ENCODE peak calls at places on chromosomes 12 and 14, in five cellular contexts. B, O, Q, A and J are unnamed samples.

GRCh38 chr14:72888636-72889201 is 5.2 kb downstream of the DPF3 start:
- DNase-seq in Q (no peak), A (no peak), O (no peak), B (no peak), J (no peak)

GRCh38 chr14:72651081-72651480 is 242.8 kb downstream of the DPF3 start:
- DNase-seq in Q (no peak), A (no peak), O (peak), B (no peak), J (no peak)

GRCh38 chr12:51262758-51263177 is 7.4 kb downstream of the SMAGP start:
- DNase-seq in Q (no peak), A (no peak), O (no peak), B (no peak), J (no peak)

GRCh38 chr14:91177073-91177796 is 63.4 kb downstream of the DGLUCY start:
- DNase-seq in Q (peak), O (peak), A (peak), B (peak), J (peak)

GRCh38 chr14:73238262-73238852 is 1.1 kb downstream of the PAPLN start:
- DNase-seq in O (no peak), B (peak), Q (no peak), A (no peak), J (no peak)

GRCh38 chr12:45421736-45422135 is 205.8 kb downstream of the ANO6 start:
- DNase-seq in O (no peak), B (no peak), A (no peak), Q (no peak), J (no peak)

GRCh38 chr12:113174461-113175384 is 10.6 kb downstream of the DDX54 start:
- DNase-seq in A (no peak), Q (peak), B (peak), O (peak), J (peak)

GRCh38 chr12:82757059-82757458 is 70.4 kb downstream of the TMTC2 start:
- DNase-seq in A (no peak), B (no peak), Q (no peak), O (no peak), J (no peak)

GRCh38 chr14:24774167-24774915 is 140.4 kb upstream of the GZMB start:
- DNase-seq in A (no peak), B (no peak), O (no peak), Q (no peak), J (no peak)

GRCh38 chr14:22315336-22315735 is 273.7 kb downstream of the DAD1 start:
- DNase-seq in O (no peak), B (no peak), Q (no peak), A (no peak), J (no peak)

GRCh38 chr12:128729628-128730121 is 94.1 kb downstream of the SLC15A4 start:
- DNase-seq in Q (no peak), A (no peak), O (no peak), B (peak), J (no peak)

GRCh38 chr12:83389237-83389996 is 702.7 kb downstream of the TMTC2 start:
- DNase-seq in A (no peak), B (no peak), O (no peak), Q (no peak), J (peak)

GRCh38 chr12:121003650-121004049 is 12.6 kb downstream of the C12orf43 start:
- DNase-seq in O (no peak), A (no peak), B (peak), Q (no peak), J (no peak)

GRCh38 chr12:47238665-47239064 is 158.9 kb upstream of the AMIGO2 start:
- DNase-seq in Q (no peak), A (no peak), O (no peak), B (no peak), J (no peak)

GRCh38 chr12:115204957-115205754 is 521.2 kb upstream of the TBX3 start:
- DNase-seq in A (no peak), Q (no peak), B (no peak), O (no peak), J (no peak)

GRCh38 chr12:117853600-117853999 is 115.2 kb downstream of the KSR2 start:
- DNase-seq in A (no peak), B (peak), Q (no peak), O (no peak), J (no peak)

GRCh38 chr14:103334644-103335603 is 887 bp downstream of the EIF5 start:
- DNase-seq in B (peak), O (peak), A (no peak), Q (peak), J (peak)

GRCh38 chr12:116924558-116925453 is 14.1 kb downstream of the FBXW8 start:
- DNase-seq in B (peak), O (no peak), A (peak), Q (no peak), J (no peak)

GRCh38 chr12:111268738-111269572 is 99.9 kb downstream of the PHETA1 start:
- DNase-seq in A (no peak), Q (peak), O (peak), B (no peak), J (peak)

GRCh38 chr12:46983393-46983793 is 96.0 kb upstream of the PCED1B start:
- DNase-seq in Q (no peak), O (no peak), B (no peak), A (no peak), J (no peak)

GRCh38 chr12:105322070-105322469 is 8.4 kb upstream of the C12orf75 start:
- DNase-seq in O (no peak), A (no peak), Q (no peak), B (no peak), J (no peak)

GRCh38 chr14:77141592-77142288 is at the start of gene ZDHHC22:
- DNase-seq in O (peak), A (no peak), B (no peak), Q (no peak), J (peak)

GRCh38 chr12:81350309-81350708 is 272.4 kb downstream of the ACSS3 start:
- DNase-seq in A (no peak), Q (no peak), B (no peak), O (no peak), J (no peak)

GRCh38 chr14:37197421-37198272 is at the start of gene MIPOL1:
- DNase-seq in Q (peak), O (peak), A (no peak), B (peak), J (peak)

GRCh38 chr12:96510306-96510764 is 21.0 kb downstream of the CFAP54 start:
- DNase-seq in O (no peak), B (no peak), Q (no peak), A (no peak), J (no peak)

GRCh38 chr12:82109243-82109642 is 248.9 kb downstream of the CCDC59 start:
- DNase-seq in Q (no peak), B (no peak), O (no peak), A (no peak), J (no peak)

GRCh38 chr12:16266085-16266484 is 11.4 kb downstream of the SLC15A5 start:
- DNase-seq in A (no peak), B (no peak), O (no peak), Q (no peak), J (no peak)

GRCh38 chr12:2649201-2650030 is 145.4 kb upstream of the FKBP4 start:
- DNase-seq in B (no peak), A (no peak), O (peak), Q (no peak), J (no peak)

GRCh38 chr12:59972941-59973340 is 377.1 kb downstream of the SLC16A7 start:
- DNase-seq in A (no peak), B (peak), O (no peak), Q (no peak), J (no peak)

GRCh38 chr12:116278667-116279066 is 1.2 kb upstream of the MED13L start:
- DNase-seq in B (no peak), O (no peak), A (no peak), Q (no peak), J (no peak)

GRCh38 chr12:112184056-112184887 is 58.9 kb downstream of the TRAFD1 start:
- DNase-seq in Q (no peak), B (no peak), A (no peak), O (no peak), J (no peak)

GRCh38 chr14:80493620-80494019 is 282.3 kb upstream of the DIO2 start:
- DNase-seq in B (no peak), Q (no peak), A (no peak), O (no peak), J (no peak)

GRCh38 chr12:67759829-67760228 is 111.3 kb downstream of the DYRK2 start:
- DNase-seq in O (no peak), B (no peak), A (no peak), Q (no peak), J (no peak)

GRCh38 chr14:98835051-98835824 is 436.8 kb downstream of the BCL11B start:
- DNase-seq in O (no peak), B (no peak), Q (no peak), A (no peak), J (no peak)

GRCh38 chr12:123723765-123724164 is 11.6 kb downstream of the ATP6V0A2 start:
- DNase-seq in O (no peak), Q (no peak), A (no peak), B (no peak), J (no peak)

GRCh38 chr14:100586520-100587247 is 533 bp downstream of the BEGAIN start:
- DNase-seq in Q (no peak), A (no peak), O (peak), B (no peak), J (peak)

GRCh38 chr12:57522019-57522886 is at the start of gene MBD6:
- DNase-seq in Q (no peak), O (peak), B (peak), A (peak), J (peak)

GRCh38 chr12:57524814-57525614 is 2.4 kb downstream of the MBD6 start:
- DNase-seq in A (no peak), Q (peak), B (no peak), O (no peak), J (no peak)

GRCh38 chr12:57525615-57526383 is 3.2 kb downstream of the MBD6 start:
- DNase-seq in B (no peak), Q (no peak), A (no peak), O (no peak), J (no peak)

GRCh38 chr12:57522887-57523705 is 472 bp downstream of the MBD6 start:
- DNase-seq in B (no peak), Q (peak), O (no peak), A (no peak), J (peak)

GRCh38 chr12:57523706-57524614 is 1.3 kb downstream of the MBD6 start:
- DNase-seq in O (no peak), B (no peak), A (no peak), Q (no peak), J (no peak)
- TF ChIP-seq FOXM1 in O (no peak), B (no peak), A (no peak), Q (no peak), J (no peak)

GRCh38 chr12:130832561-130833209 is 6.4 kb downstream of the STX2 start:
- DNase-seq in O (no peak), A (no peak), B (no peak), Q (peak), J (no peak)

GRCh38 chr12:130829391-130830245 is 9.4 kb downstream of the STX2 start:
- DNase-seq in A (no peak), O (peak), Q (no peak), B (no peak), J (no peak)

GRCh38 chr12:130830246-130830551 is 8.9 kb downstream of the STX2 start:
- DNase-seq in B (no peak), O (no peak), A (no peak), Q (peak), J (no peak)

GRCh38 chr12:130831246-130831645 is 7.8 kb downstream of the STX2 start:
- DNase-seq in B (no peak), Q (no peak), O (no peak), A (no peak), J (no peak)

DNA sequence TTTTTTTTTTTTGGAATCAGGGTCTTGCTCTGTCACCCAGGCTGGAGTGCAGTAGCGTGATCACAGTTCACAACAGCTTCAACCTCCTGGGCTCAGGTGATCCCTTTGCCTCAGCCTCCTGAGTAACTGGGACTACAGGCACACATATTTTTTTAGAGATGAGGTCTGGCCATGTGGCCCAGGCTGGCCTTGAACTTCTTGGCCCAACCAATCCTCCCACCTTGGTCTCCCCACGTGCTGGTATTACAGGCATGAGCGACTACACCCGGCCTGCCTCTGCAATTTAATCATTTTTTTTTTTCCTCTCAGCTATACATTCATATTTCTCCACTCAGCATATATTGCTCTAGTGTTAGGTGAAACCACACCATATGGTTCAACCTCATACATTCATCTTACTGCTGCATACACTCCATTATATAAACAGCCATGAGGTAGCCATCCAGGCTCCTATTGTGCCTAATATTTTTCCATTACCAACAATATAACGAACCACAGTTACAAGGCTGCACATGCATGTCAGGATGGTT is 7.1 kb downstream of the STX2 start:
- DNase-seq in O (no peak), A (no peak), Q (no peak), B (no peak), J (no peak)
- TF ChIP-seq FOXM1 in O (no peak), A (no peak), Q (no peak), B (no peak), J (no peak)

DNA sequence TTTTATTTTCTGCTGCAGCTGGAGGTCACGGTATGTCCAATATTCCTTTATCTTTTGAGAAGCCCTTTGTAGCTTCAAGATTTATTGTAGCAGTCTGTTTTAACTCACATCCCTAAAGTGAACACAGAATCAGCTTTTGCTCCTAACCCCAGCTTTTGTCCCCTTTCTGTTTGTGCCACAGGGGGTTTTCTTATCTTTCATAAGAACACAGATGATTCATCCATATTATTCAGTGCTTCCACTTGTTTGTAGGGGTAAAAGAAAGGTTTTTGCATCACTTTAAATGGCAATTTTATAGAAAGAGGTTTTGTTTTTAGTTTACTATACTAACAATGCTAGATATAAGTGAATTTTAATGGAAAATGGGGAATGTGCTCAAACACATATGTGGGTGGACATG is 21.8 kb upstream of the PIK3C2G start:
- DNase-seq in A (no peak), O (no peak), Q (no peak), B (no peak), J (no peak)
- TF ChIP-seq FOXM1 in A (no peak), O (no peak), Q (no peak), B (no peak), J (no peak)

DNA sequence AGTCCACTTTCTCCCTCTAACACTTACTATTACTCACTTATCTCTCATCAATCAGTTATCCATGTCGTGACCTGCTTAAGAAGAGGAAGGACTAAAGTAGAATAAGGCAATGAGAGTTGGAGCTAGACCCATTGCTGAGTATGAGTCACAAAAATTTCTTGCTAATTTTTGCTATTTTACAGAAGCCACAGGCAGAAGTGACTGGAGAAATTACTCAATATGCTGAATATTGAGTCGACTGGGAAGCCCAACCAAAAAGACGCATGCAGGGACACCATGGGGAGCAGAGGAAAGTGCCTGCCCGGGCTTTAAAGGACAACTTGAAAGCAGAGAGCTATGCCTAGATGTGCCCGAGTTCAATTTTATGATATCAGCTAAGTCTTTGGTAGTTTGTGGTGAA is 115.4 kb upstream of the FOXG1 start:
- DNase-seq in A (no peak), B (no peak), Q (no peak), O (no peak), J (no peak)
- TF ChIP-seq FOXM1 in A (no peak), B (no peak), Q (no peak), O (no peak), J (no peak)

GRCh38 chr12:4220489-4220888 is 53.1 kb upstream of the CCND2 start:
- DNase-seq in O (no peak), Q (no peak), A (no peak), B (no peak), J (no peak)

GRCh38 chr12:4214912-4215861 is 58.4 kb upstream of the CCND2 start:
- DNase-seq in Q (no peak), A (peak), O (no peak), B (no peak), J (no peak)

GRCh38 chr12:4216542-4216927 is 57.0 kb upstream of the CCND2 start:
- DNase-seq in O (no peak), Q (no peak), A (no peak), B (no peak), J (no peak)

GRCh38 chr12:4215862-4216541 is 57.6 kb upstream of the CCND2 start:
- DNase-seq in B (no peak), O (no peak), Q (no peak), A (peak), J (no peak)

DNA sequence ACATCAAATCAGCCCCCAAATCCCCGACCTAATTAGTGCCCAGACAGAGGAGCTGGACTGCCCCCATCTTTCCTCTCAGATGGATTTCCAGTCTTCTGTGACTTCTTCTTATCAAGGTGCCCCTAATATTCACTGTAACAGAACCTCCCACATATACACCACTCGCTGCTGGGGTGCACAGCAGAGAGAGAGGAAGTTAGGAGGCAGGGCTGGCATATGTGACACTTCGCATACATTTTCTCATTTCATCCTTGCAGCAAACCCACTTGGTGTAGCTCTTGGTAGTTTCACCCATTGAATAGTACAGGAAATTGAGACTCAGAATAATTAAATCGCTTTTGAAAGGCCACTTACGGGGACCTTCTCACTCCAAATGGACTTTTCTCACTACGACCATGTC is 56.5 kb upstream of the CCND2 start:
- DNase-seq in B (no peak), A (no peak), O (no peak), Q (no peak), J (no peak)
- TF ChIP-seq FOXM1 in B (no peak), A (no peak), O (no peak), Q (no peak), J (no peak)

DNA sequence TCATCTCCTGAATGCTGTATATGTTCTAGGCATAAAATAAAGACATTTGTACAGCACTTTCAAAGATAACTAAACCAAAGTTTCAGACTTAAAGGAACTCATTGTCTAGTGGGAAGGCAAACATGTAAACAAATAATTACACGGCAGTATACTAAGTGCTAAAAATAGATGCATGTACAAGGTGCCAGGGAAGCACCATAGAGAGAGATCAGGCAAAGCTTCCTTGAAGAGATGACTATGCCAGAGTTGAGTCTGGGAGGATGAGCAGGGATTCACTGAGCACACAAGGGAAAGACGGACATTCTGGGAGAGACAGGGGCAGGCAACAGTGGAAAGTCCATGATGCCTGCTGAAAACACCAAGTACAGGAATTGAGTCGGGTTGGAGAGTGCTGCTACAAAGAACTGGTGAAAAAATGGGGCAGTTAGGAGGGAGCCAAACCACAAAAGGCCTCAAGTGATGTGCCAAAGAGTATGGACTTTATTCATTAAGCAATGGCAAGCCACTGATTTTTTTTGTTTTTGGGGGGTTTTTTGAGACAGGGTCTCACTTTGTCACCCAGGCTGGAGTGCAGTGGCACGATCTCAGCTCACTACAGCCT is 26.8 kb downstream of the ANKS1B start:
- DNase-seq in A (no peak), Q (no peak), B (no peak), O (no peak), J (no peak)
- TF ChIP-seq FOXM1 in A (no peak), Q (no peak), B (no peak), O (no peak), J (no peak)

DNA sequence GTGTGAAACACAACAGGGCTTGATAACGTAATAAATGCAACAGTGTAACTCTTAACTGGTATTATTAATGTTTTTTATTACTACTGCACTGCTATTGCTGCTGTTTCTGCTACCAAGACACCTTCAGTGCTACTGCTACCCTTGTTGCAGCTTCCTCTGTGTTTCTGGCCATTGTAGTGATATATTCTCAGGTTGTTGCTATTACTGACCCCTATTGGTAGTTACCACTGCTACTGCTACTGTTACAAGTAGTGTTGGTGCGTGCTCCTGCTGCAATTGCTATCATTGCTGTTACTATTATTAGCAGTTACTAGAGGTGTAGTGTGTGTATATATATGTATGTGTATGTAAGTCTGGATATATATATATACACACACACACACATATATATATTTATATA is 87.2 kb upstream of the PTPRB start:
- DNase-seq in A (no peak), Q (no peak), B (no peak), O (no peak), J (no peak)
- TF ChIP-seq FOXM1 in A (no peak), Q (no peak), B (no peak), O (no peak), J (no peak)

GRCh38 chr14:105273062-105273461 is 24.7 kb downstream of the BTBD6 start:
- DNase-seq in A (no peak), B (no peak), Q (no peak), O (no peak), J (no peak)

GRCh38 chr14:105271224-105271890 is 23.0 kb downstream of the BTBD6 start:
- DNase-seq in A (no peak), O (peak), Q (no peak), B (no peak), J (no peak)

GRCh38 chr14:105274600-105274999 is 26.2 kb downstream of the BRF1 start:
- DNase-seq in O (no peak), Q (no peak), B (no peak), A (no peak), J (no peak)

GRCh38 chr14:105272623-105273022 is 24.3 kb downstream of the BTBD6 start:
- DNase-seq in A (no peak), O (no peak), B (no peak), Q (no peak), J (no peak)

GRCh38 chr14:105275267-105275946 is 25.4 kb downstream of the BRF1 start:
- DNase-seq in A (no peak), B (no peak), Q (no peak), O (no peak), J (no peak)
- TF ChIP-seq FOXM1 in A (no peak), B (no peak), Q (no peak), O (no peak), J (no peak)